ENCODE peak calls at places on chromosomes 2 and 18, in five cellular contexts. One of them, this sample, is unnamed.

GRCh38 chr2:45698538-45698937 is 47.1 kb downstream of the PRKCE start:
- DNase-seq in amniotic stem cell: no peak
- DNase-seq in LoVo: no peak
- DNase-seq in caudate nucleus: no peak
- DNase-seq in mesenteric fat pad: no peak
- DNase-seq in this sample: no peak

GRCh38 chr18:13639196-13639595 is 87.2 kb downstream of the FAM210A start:
- DNase-seq in mesenteric fat pad: no peak
- DNase-seq in LoVo: no peak
- DNase-seq in amniotic stem cell: no peak
- DNase-seq in caudate nucleus: no peak
- DNase-seq in this sample: no peak

GRCh38 chr2:159617651-159618050 is 1.3 kb upstream of the BAZ2B start:
- DNase-seq in amniotic stem cell: no peak
- DNase-seq in LoVo: no peak
- DNase-seq in caudate nucleus: no peak
- DNase-seq in mesenteric fat pad: no peak
- DNase-seq in this sample: peak

GRCh38 chr2:137964066-137964858 is at the start of gene HNMT:
- DNase-seq in mesenteric fat pad: no peak
- DNase-seq in caudate nucleus: peak
- DNase-seq in amniotic stem cell: peak
- DNase-seq in LoVo: peak
- DNase-seq in this sample: peak

GRCh38 chr2:227939271-227940027 is 68.0 kb downstream of the DAW1 start:
- DNase-seq in LoVo: peak
- DNase-seq in caudate nucleus: no peak
- DNase-seq in amniotic stem cell: peak
- DNase-seq in mesenteric fat pad: no peak
- DNase-seq in this sample: peak

GRCh38 chr2:129698593-129698992 is 280.9 kb upstream of the RAB6C start:
- DNase-seq in LoVo: no peak
- DNase-seq in mesenteric fat pad: no peak
- DNase-seq in caudate nucleus: no peak
- DNase-seq in amniotic stem cell: no peak
- DNase-seq in this sample: no peak

GRCh38 chr18:63518178-63519012 is 23.8 kb upstream of the SERPINB12 start:
- DNase-seq in LoVo: peak
- DNase-seq in amniotic stem cell: peak
- DNase-seq in caudate nucleus: no peak
- DNase-seq in mesenteric fat pad: no peak
- DNase-seq in this sample: peak

GRCh38 chr2:138433995-138434991 is 67.3 kb upstream of the SPOPL start:
- DNase-seq in mesenteric fat pad: no peak
- DNase-seq in amniotic stem cell: no peak
- DNase-seq in LoVo: no peak
- DNase-seq in caudate nucleus: no peak
- DNase-seq in this sample: no peak

GRCh38 chr18:70015127-70015526 is 67.5 kb upstream of the CD226 start:
- DNase-seq in mesenteric fat pad: no peak
- DNase-seq in caudate nucleus: no peak
- DNase-seq in LoVo: no peak
- DNase-seq in amniotic stem cell: no peak
- DNase-seq in this sample: no peak

GRCh38 chr2:162220438-162220837 is 22.8 kb downstream of the FAP start:
- DNase-seq in caudate nucleus: no peak
- DNase-seq in LoVo: no peak
- DNase-seq in mesenteric fat pad: no peak
- DNase-seq in amniotic stem cell: no peak
- DNase-seq in this sample: no peak

GRCh38 chr2:144630459-144631215 is 110.7 kb upstream of the ZEB2 start:
- DNase-seq in mesenteric fat pad: no peak
- DNase-seq in amniotic stem cell: no peak
- DNase-seq in caudate nucleus: no peak
- DNase-seq in LoVo: no peak
- DNase-seq in this sample: no peak

GRCh38 chr2:26024260-26024659 is 9.6 kb upstream of the RAB10 start:
- DNase-seq in LoVo: no peak
- DNase-seq in caudate nucleus: no peak
- DNase-seq in amniotic stem cell: no peak
- DNase-seq in mesenteric fat pad: no peak
- DNase-seq in this sample: no peak

GRCh38 chr2:96526101-96526591 is 10.4 kb upstream of the ARID5A start:
- DNase-seq in caudate nucleus: no peak
- DNase-seq in amniotic stem cell: no peak
- DNase-seq in mesenteric fat pad: no peak
- DNase-seq in LoVo: no peak
- DNase-seq in this sample: no peak

GRCh38 chr2:57760448-57760847 is 286.2 kb upstream of the VRK2 start:
- DNase-seq in mesenteric fat pad: no peak
- DNase-seq in amniotic stem cell: no peak
- DNase-seq in caudate nucleus: no peak
- DNase-seq in LoVo: no peak
- DNase-seq in this sample: no peak

GRCh38 chr18:78799382-78800089 is 180.1 kb upstream of the SALL3 start:
- DNase-seq in LoVo: no peak
- DNase-seq in amniotic stem cell: no peak
- DNase-seq in mesenteric fat pad: no peak
- DNase-seq in caudate nucleus: no peak
- DNase-seq in this sample: no peak

GRCh38 chr2:195818521-195818920 is 161.5 kb downstream of the SLC39A10 start:
- DNase-seq in caudate nucleus: no peak
- DNase-seq in amniotic stem cell: no peak
- DNase-seq in LoVo: no peak
- DNase-seq in mesenteric fat pad: no peak
- DNase-seq in this sample: no peak

GRCh38 chr2:176110975-176111663 is 4.0 kb downstream of the HOXD11 start:
- DNase-seq in mesenteric fat pad: no peak
- DNase-seq in LoVo: peak
- DNase-seq in amniotic stem cell: no peak
- DNase-seq in caudate nucleus: no peak
- DNase-seq in this sample: no peak

GRCh38 chr2:216665717-216666116 is 29.6 kb downstream of the IGFBP5 start:
- DNase-seq in mesenteric fat pad: no peak
- DNase-seq in amniotic stem cell: no peak
- DNase-seq in LoVo: no peak
- DNase-seq in caudate nucleus: no peak
- DNase-seq in this sample: peak

GRCh38 chr2:60520477-60520876 is 33.0 kb downstream of the BCL11A start:
- DNase-seq in caudate nucleus: no peak
- DNase-seq in LoVo: no peak
- DNase-seq in mesenteric fat pad: no peak
- DNase-seq in amniotic stem cell: no peak
- DNase-seq in this sample: no peak

GRCh38 chr2:240990726-240991377 is 7.6 kb upstream of the SNED1 start:
- DNase-seq in caudate nucleus: no peak
- DNase-seq in LoVo: no peak
- DNase-seq in amniotic stem cell: no peak
- DNase-seq in mesenteric fat pad: no peak
- DNase-seq in this sample: no peak

GRCh38 chr2:238864207-238865014 is 16.5 kb downstream of the TWIST2 start:
- DNase-seq in mesenteric fat pad: peak
- DNase-seq in caudate nucleus: no peak
- DNase-seq in LoVo: peak
- DNase-seq in amniotic stem cell: peak
- DNase-seq in this sample: peak

GRCh38 chr2:217742276-217742675 is 260.5 kb downstream of the TNS1 start:
- DNase-seq in mesenteric fat pad: no peak
- DNase-seq in amniotic stem cell: no peak
- DNase-seq in LoVo: no peak
- DNase-seq in caudate nucleus: no peak
- DNase-seq in this sample: no peak

GRCh38 chr2:144015655-144016245 is 504.2 kb downstream of the ZEB2 start:
- DNase-seq in LoVo: no peak
- DNase-seq in mesenteric fat pad: no peak
- DNase-seq in amniotic stem cell: peak
- DNase-seq in caudate nucleus: no peak
- DNase-seq in this sample: no peak

GRCh38 chr2:238425979-238426567 is 654 bp upstream of the ASB1 start:
- DNase-seq in mesenteric fat pad: no peak
- DNase-seq in caudate nucleus: peak
- DNase-seq in LoVo: peak
- DNase-seq in amniotic stem cell: no peak
- DNase-seq in this sample: no peak

GRCh38 chr2:144659731-144660275 is 139.9 kb upstream of the ZEB2 start:
- DNase-seq in LoVo: peak
- DNase-seq in amniotic stem cell: no peak
- DNase-seq in mesenteric fat pad: no peak
- DNase-seq in caudate nucleus: no peak
- DNase-seq in this sample: no peak

GRCh38 chr2:185695711-185696110 is 42.9 kb upstream of the FSIP2 start:
- DNase-seq in mesenteric fat pad: no peak
- DNase-seq in LoVo: no peak
- DNase-seq in caudate nucleus: no peak
- DNase-seq in amniotic stem cell: no peak
- DNase-seq in this sample: no peak

GRCh38 chr2:146123714-146124113 is 1603.8 kb upstream of the ZEB2 start:
- DNase-seq in LoVo: no peak
- DNase-seq in amniotic stem cell: no peak
- DNase-seq in mesenteric fat pad: no peak
- DNase-seq in caudate nucleus: no peak
- DNase-seq in this sample: no peak

GRCh38 chr2:72793798-72794447 is 31.9 kb downstream of the EXOC6B start:
- DNase-seq in caudate nucleus: no peak
- DNase-seq in amniotic stem cell: no peak
- DNase-seq in mesenteric fat pad: no peak
- DNase-seq in LoVo: no peak
- DNase-seq in this sample: no peak

GRCh38 chr2:239116456-239117246 is 268.8 kb downstream of the TWIST2 start:
- DNase-seq in LoVo: no peak
- DNase-seq in amniotic stem cell: no peak
- DNase-seq in mesenteric fat pad: no peak
- DNase-seq in caudate nucleus: no peak
- DNase-seq in this sample: no peak

GRCh38 chr2:241412144-241412543 is 56.1 kb downstream of the FARP2 start:
- DNase-seq in LoVo: no peak
- DNase-seq in mesenteric fat pad: no peak
- DNase-seq in amniotic stem cell: no peak
- DNase-seq in caudate nucleus: no peak
- DNase-seq in this sample: no peak

GRCh38 chr2:7010376-7010775 is 93.2 kb downstream of the RNF144A start:
- DNase-seq in caudate nucleus: no peak
- DNase-seq in amniotic stem cell: no peak
- DNase-seq in LoVo: no peak
- DNase-seq in mesenteric fat pad: no peak
- DNase-seq in this sample: no peak

GRCh38 chr2:73257425-73258125 is 23.5 kb downstream of the CCT7 start:
- DNase-seq in amniotic stem cell: no peak
- DNase-seq in LoVo: no peak
- DNase-seq in mesenteric fat pad: peak
- DNase-seq in caudate nucleus: no peak
- DNase-seq in this sample: no peak

GRCh38 chr18:63917831-63918230 is 10.1 kb downstream of the SERPINB10 start:
- DNase-seq in mesenteric fat pad: no peak
- DNase-seq in amniotic stem cell: no peak
- DNase-seq in caudate nucleus: no peak
- DNase-seq in LoVo: no peak
- DNase-seq in this sample: no peak

GRCh38 chr2:104786204-104786603 is 67.7 kb upstream of the POU3F3 start:
- DNase-seq in amniotic stem cell: no peak
- DNase-seq in caudate nucleus: no peak
- DNase-seq in mesenteric fat pad: no peak
- DNase-seq in LoVo: no peak
- DNase-seq in this sample: no peak

GRCh38 chr2:74845217-74845751 is 11.4 kb downstream of the HK2 start:
- DNase-seq in amniotic stem cell: peak
- DNase-seq in caudate nucleus: no peak
- DNase-seq in mesenteric fat pad: peak
- DNase-seq in LoVo: peak
- DNase-seq in this sample: peak

GRCh38 chr2:143241403-143242088 is 112.3 kb downstream of the ARHGAP15 start:
- DNase-seq in caudate nucleus: no peak
- DNase-seq in LoVo: no peak
- DNase-seq in mesenteric fat pad: no peak
- DNase-seq in amniotic stem cell: no peak
- DNase-seq in this sample: no peak

GRCh38 chr2:29012211-29012681 is 31.1 kb downstream of the TOGARAM2 start:
- DNase-seq in amniotic stem cell: no peak
- DNase-seq in LoVo: no peak
- DNase-seq in mesenteric fat pad: no peak
- DNase-seq in caudate nucleus: no peak
- DNase-seq in this sample: no peak

This sample was measured in Calu3.